ENCODE peak calls at places on chromosomes 1 and 21, in six cellular contexts. N is fibroblast of lung; I is stomach; J is AG04450; P is heart right ventricle; Y is CD8-positive, alpha-beta T cell. A is an unnamed sample.

GRCh38 chr1:229603387-229604005 is 22.4 kb downstream of the TAF5L start:
- DNase-seq in P (no peak), I (no peak), J (no peak), Y (no peak), N (no peak), A (no peak)

GRCh38 chr1:93773049-93773838 is 91.6 kb upstream of the BCAR3 start:
- DNase-seq in I (no peak), P (no peak), N (no peak), Y (no peak), J (no peak), A (no peak)

GRCh38 chr1:208686592-208686991 is 442.4 kb upstream of the PLXNA2 start:
- DNase-seq in N (no peak), Y (no peak), P (no peak), I (no peak), J (no peak), A (no peak)

GRCh38 chr21:39325458-39325857 is 12.0 kb upstream of the BRWD1 start:
- DNase-seq in N (no peak), I (no peak), P (no peak), J (no peak), Y (no peak), A (no peak)

GRCh38 chr1:164836614-164837018 is 277.6 kb downstream of the PBX1 start:
- DNase-seq in I (no peak), Y (no peak), J (no peak), N (no peak), P (peak), A (no peak)

GRCh38 chr1:60621524-60621923 is 460.8 kb upstream of the NFIA start:
- DNase-seq in P (peak), I (peak), Y (no peak), N (peak), J (no peak), A (no peak)

GRCh38 chr1:75615664-75616435 is 4.9 kb upstream of the SLC44A5 start:
- DNase-seq in Y (no peak), P (peak), I (peak), N (peak), J (no peak), A (no peak)

GRCh38 chr1:225470691-225471452 is 43.0 kb upstream of the LBR start:
- DNase-seq in Y (no peak), N (no peak), I (no peak), J (no peak), P (no peak), A (no peak)

GRCh38 chr1:201648066-201648910 is 109.4 kb downstream of the NAV1 start:
- DNase-seq in P (peak), I (peak), N (peak), J (no peak), Y (no peak), A (no peak)

GRCh38 chr1:10538608-10539355 is 64.0 kb downstream of the PEX14 start:
- DNase-seq in I (no peak), P (no peak), Y (no peak), J (no peak), N (peak), A (no peak)

DNA sequence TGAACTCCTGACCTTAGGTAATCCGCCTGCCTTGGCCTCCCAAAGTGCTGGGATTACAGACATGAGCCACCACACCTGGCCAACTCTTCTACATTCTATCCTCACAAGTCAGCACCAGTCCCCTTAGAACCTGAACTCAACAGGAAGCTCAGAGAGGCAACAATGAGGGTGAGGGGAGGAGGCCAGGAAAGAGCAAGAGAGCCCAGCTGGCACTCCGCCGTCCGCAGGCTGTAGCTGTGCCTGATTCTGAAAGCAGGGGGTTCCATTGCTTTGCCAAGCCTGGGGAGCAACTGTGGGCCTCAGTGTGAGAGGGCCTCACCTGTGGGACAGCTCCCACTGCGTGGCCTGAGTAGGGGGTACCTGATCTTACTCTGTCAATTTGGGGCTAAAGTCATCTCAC is 18.7 kb downstream of the STK40 start:
- DNase-seq in Y (no peak), P (no peak), N (no peak), I (no peak), J (no peak), A (no peak)
- H3K27ac ChIP-seq in Y (no peak), P (no peak), N (no peak), I (no peak), J (no peak), A (no peak)

DNA sequence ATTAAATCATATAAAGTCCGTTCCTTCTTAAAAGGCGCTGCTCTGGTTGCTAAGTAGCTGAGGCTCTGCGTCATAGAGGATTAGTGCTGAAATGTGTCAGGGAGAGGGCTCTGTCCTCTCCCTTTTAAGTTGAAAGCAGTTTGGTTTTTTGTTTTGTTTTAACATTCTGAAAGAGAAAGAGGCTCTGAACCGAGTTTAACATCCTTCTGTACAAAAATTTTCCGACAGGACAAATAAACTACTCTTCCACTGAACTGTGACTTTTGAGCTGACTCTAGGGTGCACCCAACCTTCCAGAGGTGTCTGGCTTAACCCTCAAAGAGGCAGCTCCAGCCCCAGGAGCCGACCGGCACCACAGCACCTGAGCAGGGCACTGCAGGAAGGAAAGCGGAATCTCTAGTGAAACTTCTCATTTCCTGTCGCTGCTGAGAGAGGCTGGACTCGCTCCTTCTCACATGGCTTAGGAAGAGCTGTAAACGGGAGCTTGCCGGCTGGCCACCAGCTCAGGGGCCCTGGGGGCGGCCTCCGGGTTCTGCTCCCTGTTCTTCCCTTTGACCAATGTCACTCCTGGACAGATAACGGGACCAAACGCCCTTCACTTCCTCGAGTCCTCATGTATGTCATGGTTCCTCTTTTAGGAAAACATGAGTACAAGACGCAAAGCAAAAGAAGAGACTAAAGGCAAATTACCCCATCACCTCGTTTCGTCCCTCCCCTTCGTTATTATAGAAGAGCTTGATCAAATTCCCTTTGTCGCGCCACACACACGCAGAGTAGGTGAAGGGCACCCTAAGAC is 1.2 kb downstream of the VAV3 start:
- DNase-seq in I (peak), P (peak), Y (peak), J (no peak), N (peak), A (no peak)
- H3K4me3 ChIP-seq in I (peak), P (peak), Y (peak), J (no peak), N (peak), A (peak)

DNA sequence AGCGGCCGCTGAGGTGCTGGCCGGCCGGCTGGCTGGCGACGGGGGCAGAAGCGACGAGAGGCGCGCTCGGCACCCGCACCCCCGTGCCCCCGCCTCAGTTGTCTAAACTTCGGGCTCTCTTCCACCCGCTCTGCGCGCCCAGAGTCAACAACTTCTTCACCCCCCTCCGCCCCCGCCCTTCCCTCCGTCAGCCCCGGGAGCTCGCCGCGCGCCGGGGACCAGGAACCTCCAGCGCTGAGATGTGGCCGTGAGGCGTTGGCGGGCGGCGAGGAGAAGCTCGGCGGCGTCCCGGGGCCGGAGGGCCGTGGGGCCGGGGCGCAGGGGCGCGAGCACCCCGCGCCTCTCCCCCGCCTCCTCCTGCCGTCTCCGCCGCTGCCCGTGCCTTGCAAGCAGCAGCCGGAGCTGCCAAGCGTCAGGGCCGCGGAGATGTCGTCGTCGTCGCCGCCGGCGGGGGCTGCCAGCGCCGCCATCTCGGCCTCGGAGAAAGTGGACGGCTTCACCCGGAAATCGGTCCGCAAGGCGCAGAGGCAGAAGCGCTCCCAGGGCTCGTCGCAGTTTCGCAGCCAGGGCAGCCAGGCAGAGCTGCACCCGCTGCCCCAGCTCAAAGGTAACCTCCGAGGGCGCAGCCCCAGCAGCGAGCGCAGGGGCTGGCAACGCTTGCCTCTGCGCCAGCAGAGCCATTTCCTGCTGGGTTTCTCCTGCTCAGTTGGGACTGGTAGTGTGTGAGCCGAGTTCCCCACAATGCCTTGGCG is 651 bp downstream of the PPP2R5A start:
- DNase-seq in Y (peak), N (peak), P (peak), J (no peak), I (peak), A (peak)
- TF ChIP-seq CTCF in Y (no peak), N (no peak), P (no peak), J (no peak), I (no peak), A (no peak)

DNA sequence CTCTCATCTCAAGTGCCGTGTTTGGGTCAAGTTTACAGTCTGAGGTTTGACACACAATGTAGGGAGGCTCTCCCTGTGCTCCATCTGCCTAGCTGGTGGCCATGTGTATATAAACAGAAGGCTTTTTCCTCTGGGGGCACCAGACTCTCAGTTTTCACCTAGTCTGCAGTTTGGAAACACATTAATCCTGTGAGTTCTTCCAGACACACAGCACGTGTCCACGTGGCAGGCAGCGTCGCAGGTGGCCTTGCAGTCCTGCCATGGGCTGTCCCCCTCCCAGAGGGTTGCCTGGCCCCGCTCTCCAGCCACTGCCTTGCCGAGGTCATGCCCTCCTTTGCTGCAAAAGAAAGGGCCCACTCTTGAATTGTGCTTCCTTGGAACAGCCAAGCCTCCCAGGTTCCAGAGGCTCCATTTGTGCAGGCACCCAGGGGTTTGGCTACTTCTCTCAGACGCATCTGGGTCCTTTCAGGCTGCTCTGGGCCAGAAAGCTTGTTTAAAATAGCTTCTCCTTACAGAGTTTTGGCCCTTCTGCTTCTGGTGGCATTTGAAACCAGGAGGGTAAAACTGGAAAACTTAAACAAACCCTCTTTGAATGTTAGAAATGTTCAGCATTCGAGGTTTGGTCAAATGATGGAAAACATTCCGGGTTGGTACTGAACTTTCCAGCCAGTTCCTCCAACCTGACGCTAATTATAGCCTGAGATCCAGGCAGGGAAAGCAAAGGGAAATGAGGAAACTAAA is 4.4 kb upstream of the RUNX1 start:
- DNase-seq in P (no peak), J (no peak), N (no peak), Y (no peak), I (no peak), A (no peak)
- H3K27ac ChIP-seq in P (no peak), J (no peak), N (no peak), Y (no peak), I (no peak), A (peak)

GRCh38 chr1:58391056-58391455 is 155.5 kb downstream of the OMA1 start:
- DNase-seq in J (no peak), I (no peak), N (no peak), P (peak), Y (no peak), A (no peak)
- H3K4me3 ChIP-seq in J (no peak), I (no peak), N (no peak), P (no peak), Y (no peak), A (no peak)

GRCh38 chr21:32790626-32791025 is 19.1 kb upstream of the PAXBP1 start:
- DNase-seq in N (no peak), P (no peak), I (no peak), J (no peak), Y (no peak), A (no peak)
- TF ChIP-seq CTCF in N (no peak), P (no peak), I (no peak), J (no peak), Y (no peak), A (no peak)

GRCh38 chr1:171606402-171606941 is 15.6 kb upstream of the MYOCOS start:
- DNase-seq in Y (no peak), J (no peak), P (no peak), I (no peak), N (no peak), A (no peak)
- H3K27ac ChIP-seq in Y (no peak), J (no peak), P (no peak), I (no peak), N (no peak), A (no peak)